ENCODE peak calls at places on chromosome 15, in six cellular contexts. F is skeletal muscle cell; A is IMR-90; E is stimulated activated effector memory CD8-positive, alpha-beta T cell treated with anti-CD3 and anti-CD28 coated beads, Interleukin-12 subunit alpha, Interleukin-12 subunit beta, amount 100 ng/mL, for 72 hours; H is left kidney; Q is stomach. N is an unnamed sample.

GRCh38 chr15:43285609-43286037 is 18.9 kb upstream of the TGM5 start:
- DNase-seq in F (peak; percentile 15), A (peak; percentile 67), E (peak; percentile 53), H (peak; percentile 78), Q (peak; percentile 41), N (no peak)

GRCh38 chr15:72285927-72286516 is 13.7 kb upstream of the PARP6 start:
- DNase-seq in F (no peak), A (peak; percentile 14), E (no peak), H (no peak), Q (peak; percentile 72), N (no peak)

GRCh38 chr15:48355377-48355776 is 24.1 kb downstream of the DUT start:
- DNase-seq in F (peak; percentile 71), A (peak; percentile 45), E (no peak), H (peak; percentile 19), Q (no peak), N (no peak)

GRCh38 chr15:70670680-70671079 is 92.7 kb downstream of the UACA start:
- DNase-seq in F (no peak), A (no peak), E (no peak), H (no peak), Q (no peak), N (no peak)

GRCh38 chr15:43281926-43282602 is 15.3 kb upstream of the TGM5 start:
- DNase-seq in F (no peak), A (no peak), E (no peak), H (no peak), Q (no peak), N (no peak)

GRCh38 chr15:48602358-48603122 is 43.0 kb downstream of the FBN1 start:
- DNase-seq in F (no peak), A (peak; percentile 81), E (no peak), H (peak; percentile 42), Q (no peak), N (no peak)

GRCh38 chr15:69209661-69210060 is 49.2 kb downstream of the GLCE start:
- DNase-seq in F (no peak), A (no peak), E (no peak), H (no peak), Q (no peak), N (no peak)

GRCh38 chr15:68700395-68701123 is 120.1 kb downstream of the ANP32A start:
- DNase-seq in F (peak; percentile 47), A (peak; percentile 59), E (no peak), H (peak; percentile 97), Q (no peak), N (no peak)

GRCh38 chr15:78298983-78299301 is 467 bp downstream of the SKIC8 start:
- DNase-seq in F (no peak), A (peak; percentile 20), E (no peak), H (no peak), Q (no peak), N (no peak)

GRCh38 chr15:81758789-81759188 is 287.0 kb downstream of the MEX3B start:
- DNase-seq in F (no peak), A (no peak), E (no peak), H (peak; percentile 83), Q (no peak), N (no peak)

GRCh38 chr15:67067161-67067853 is 1.9 kb downstream of the SMAD3 start:
- DNase-seq in F (no peak), A (peak; percentile 39), E (no peak), H (peak; percentile 67), Q (no peak), N (no peak)

GRCh38 chr15:67573194-67573593 is 30.7 kb downstream of the MAP2K5 start:
- DNase-seq in F (no peak), A (no peak), E (no peak), H (no peak), Q (no peak), N (no peak)

GRCh38 chr15:41513282-41514227 is at the start of gene LTK:
- DNase-seq in F (no peak), A (no peak), E (no peak), H (peak; percentile 90), Q (no peak), N (no peak)

GRCh38 chr15:63372018-63372705 is 9.5 kb downstream of the CA12 start:
- DNase-seq in F (peak; percentile 95), A (peak; percentile 98), E (no peak), H (peak; percentile 45), Q (no peak), N (peak; percentile 10)

GRCh38 chr15:58705105-58705504 is 44.4 kb downstream of the ADAM10 start:
- DNase-seq in F (no peak), A (no peak), E (no peak), H (no peak), Q (no peak), N (no peak)

GRCh38 chr15:73694419-73694818 is 10.2 kb downstream of the CD276 start:
- DNase-seq in F (no peak), A (peak; percentile 55), E (no peak), H (no peak), Q (no peak), N (no peak)

GRCh38 chr15:27220199-27220598 is 249.2 kb downstream of the GABRG3 start:
- DNase-seq in F (no peak), A (no peak), E (no peak), H (no peak), Q (no peak), N (no peak)

GRCh38 chr15:73691398-73691797 is 7.2 kb downstream of the CD276 start:
- DNase-seq in F (peak; percentile 45), A (peak; percentile 77), E (no peak), H (peak; percentile 38), Q (peak; percentile 70), N (no peak)

GRCh38 chr15:38217181-38217580 is 35.5 kb upstream of the SPRED1 start:
- DNase-seq in F (peak; percentile 90), A (peak; percentile 76), E (no peak), H (peak; percentile 26), Q (no peak), N (no peak)

GRCh38 chr15:91156175-91156726 is 56.2 kb downstream of the SV2B start:
- DNase-seq in F (no peak), A (no peak), E (no peak), H (no peak), Q (no peak), N (no peak)

GRCh38 chr15:67784856-67785430 is 40.4 kb upstream of the SKOR1 start:
- DNase-seq in F (no peak), A (no peak), E (no peak), H (no peak), Q (no peak), N (no peak)

GRCh38 chr15:67680645-67681044 is 138.1 kb downstream of the MAP2K5 start:
- DNase-seq in F (no peak), A (peak; percentile 16), E (no peak), H (peak; percentile 33), Q (no peak), N (no peak)

GRCh38 chr15:40511093-40511471 is 40.3 kb downstream of the CHST14 start:
- DNase-seq in F (no peak), A (no peak), E (no peak), H (peak; percentile 63), Q (no peak), N (peak; percentile 13)

GRCh38 chr15:57555270-57555669 is 36.4 kb upstream of the MYZAP start:
- DNase-seq in F (peak; percentile 34), A (peak; percentile 41), E (no peak), H (no peak), Q (no peak), N (no peak)

GRCh38 chr15:36334059-36334458 is 245.4 kb upstream of the CDIN1 start:
- DNase-seq in F (peak; percentile 76), A (peak; percentile 71), E (no peak), H (peak; percentile 63), Q (no peak), N (no peak)

GRCh38 chr15:61447981-61448380 is 218.9 kb upstream of the RORA start:
- DNase-seq in F (no peak), A (no peak), E (no peak), H (no peak), Q (no peak), N (no peak)

GRCh38 chr15:66963710-66964109 is 101.7 kb upstream of the SMAD3 start:
- DNase-seq in F (no peak), A (peak; percentile 22), E (no peak), H (no peak), Q (no peak), N (no peak)

GRCh38 chr15:54850101-54850500 is 346.6 kb downstream of the RSL24D1 start:
- DNase-seq in F (no peak), A (no peak), E (no peak), H (no peak), Q (no peak), N (no peak)

GRCh38 chr15:71139264-71139663 is 24.0 kb downstream of the THSD4 start:
- DNase-seq in F (no peak), A (no peak), E (no peak), H (no peak), Q (no peak), N (no peak)

GRCh38 chr15:69026355-69026754 is 11.9 kb downstream of the NOX5 start:
- DNase-seq in F (no peak), A (no peak), E (no peak), H (no peak), Q (no peak), N (no peak)

GRCh38 chr15:39511000-39511914 is 69.6 kb upstream of the THBS1 start:
- DNase-seq in F (peak; percentile 89), A (peak; percentile 93), E (no peak), H (no peak), Q (no peak), N (no peak)

GRCh38 chr15:77867266-77868047 is 210.1 kb downstream of the TBC1D2B start:
- DNase-seq in F (no peak), A (no peak), E (no peak), H (no peak), Q (no peak), N (no peak)

GRCh38 chr15:45457215-45457614 is 65.3 kb downstream of the SLC30A4 start:
- DNase-seq in F (no peak), A (no peak), E (no peak), H (no peak), Q (no peak), N (no peak)

GRCh38 chr15:62895905-62896316 is 146.6 kb upstream of the TPM1 start:
- DNase-seq in F (peak; percentile 66), A (peak; percentile 95), E (no peak), H (peak; percentile 45), Q (no peak), N (no peak)

N was measured in SIG-M5.